ENCODE peak calls at places on chromosomes 3 and 15, in eight cellular contexts. E, Q, X, D, N, T, I and M are unnamed samples.

GRCh38 chr15:88448991-88449461 is 18.2 kb downstream of the MRPL46 start:
- DNase-seq in E (no peak), Q (no peak), X (no peak), D (no peak), N (no peak), T (no peak), I (no peak), M (no peak)

GRCh38 chr3:45343947-45344346 is 44.4 kb upstream of the LARS2 start:
- DNase-seq in E (no peak), Q (peak; percentile 16), X (no peak), D (peak; percentile 17), N (peak; percentile 43), T (no peak), I (no peak), M (no peak)

GRCh38 chr15:22956257-22956979 is 23.8 kb downstream of the CYFIP1 start:
- DNase-seq in E (no peak), Q (no peak), X (no peak), D (peak; percentile 28), N (peak; percentile 15), T (no peak), I (no peak), M (no peak)

GRCh38 chr3:126782554-126782953 is 78.5 kb downstream of the CHCHD6 start:
- DNase-seq in E (no peak), Q (peak; percentile 97), X (no peak), D (peak; percentile 54), N (peak; percentile 96), T (no peak), I (no peak), M (peak; percentile 88)

GRCh38 chr3:124887177-124887995 is at the start of gene ITGB5:
- DNase-seq in E (peak; percentile 60), Q (peak; percentile 80), X (peak; percentile 11), D (peak; percentile 88), N (peak; percentile 74), T (no peak), I (peak; percentile 29), M (peak; percentile 93)

GRCh38 chr3:29583861-29584260 is 303.0 kb downstream of the RBMS3 start:
- DNase-seq in E (no peak), Q (no peak), X (no peak), D (peak; percentile 30), N (peak; percentile 8), T (no peak), I (no peak), M (no peak)

GRCh38 chr3:7238565-7239295 is 377.8 kb downstream of the GRM7 start:
- DNase-seq in E (no peak), Q (no peak), X (no peak), D (peak; percentile 51), N (no peak), T (no peak), I (no peak), M (no peak)

GRCh38 chr3:149936812-149937230 is 33.9 kb downstream of the PFN2 start:
- DNase-seq in E (peak; percentile 54), Q (peak; percentile 70), X (peak; percentile 34), D (peak; percentile 77), N (peak; percentile 62), T (peak; percentile 54), I (no peak), M (peak; percentile 82)

GRCh38 chr3:132543016-132543739 is 53.9 kb upstream of the ACKR4 start:
- DNase-seq in E (no peak), Q (peak; percentile 94), X (no peak), D (peak; percentile 92), N (peak; percentile 97), T (no peak), I (no peak), M (peak; percentile 92)